ENCODE peak calls at places on chromosomes 7 and 10, in nine cellular contexts. One of them, this sample, is unnamed. For H3K4me1 and H3K36me3, the result is how much of the 10 kb centered on the place peaks cover.

GRCh38 chr10:13716161-13717071 is 129.7 kb downstream of the PRPF18 start:
- DNase-seq in gastrocnemius medialis: no peak
- DNase-seq in OCI-LY7: no peak
- DNase-seq in cardiac muscle cell: peak
- DNase-seq in adrenal gland: no peak
- DNase-seq in psoas muscle: no peak
- DNase-seq in astrocyte: peak
- DNase-seq in CD8-positive, alpha-beta T cell: no peak
- DNase-seq in uterus: no peak
- DNase-seq in this sample: no peak

GRCh38 chr7:131000389-131000788 is 266.4 kb upstream of the KLF14 start:
- DNase-seq in gastrocnemius medialis: no peak
- DNase-seq in OCI-LY7: no peak
- DNase-seq in cardiac muscle cell: no peak
- DNase-seq in adrenal gland: no peak
- DNase-seq in psoas muscle: no peak
- DNase-seq in astrocyte: no peak
- DNase-seq in CD8-positive, alpha-beta T cell: no peak
- DNase-seq in uterus: no peak
- DNase-seq in this sample: no peak

GRCh38 chr10:73586583-73586984 is 4.6 kb downstream of the USP54 start:
- DNase-seq in gastrocnemius medialis: peak
- DNase-seq in OCI-LY7: no peak
- DNase-seq in cardiac muscle cell: peak
- DNase-seq in adrenal gland: peak
- DNase-seq in psoas muscle: no peak
- DNase-seq in astrocyte: peak
- DNase-seq in CD8-positive, alpha-beta T cell: no peak
- DNase-seq in uterus: no peak
- DNase-seq in this sample: no peak

GRCh38 chr7:88455696-88456095 is 149.0 kb upstream of the STEAP4 start:
- DNase-seq in gastrocnemius medialis: no peak
- DNase-seq in OCI-LY7: no peak
- DNase-seq in cardiac muscle cell: no peak
- DNase-seq in adrenal gland: no peak
- DNase-seq in psoas muscle: no peak
- DNase-seq in astrocyte: no peak
- DNase-seq in CD8-positive, alpha-beta T cell: no peak
- DNase-seq in uterus: no peak
- DNase-seq in this sample: no peak

GRCh38 chr7:134174797-134175261 is 47.7 kb downstream of the LRGUK start:
- DNase-seq in gastrocnemius medialis: no peak
- DNase-seq in OCI-LY7: no peak
- DNase-seq in cardiac muscle cell: peak
- DNase-seq in adrenal gland: peak
- DNase-seq in psoas muscle: no peak
- DNase-seq in astrocyte: peak
- DNase-seq in CD8-positive, alpha-beta T cell: no peak
- DNase-seq in uterus: no peak
- DNase-seq in this sample: no peak

GRCh38 chr7:115749924-115750323 is 280.6 kb downstream of the TFEC start:
- DNase-seq in gastrocnemius medialis: no peak
- DNase-seq in OCI-LY7: no peak
- DNase-seq in cardiac muscle cell: peak
- DNase-seq in adrenal gland: no peak
- DNase-seq in psoas muscle: no peak
- DNase-seq in astrocyte: peak
- DNase-seq in CD8-positive, alpha-beta T cell: no peak
- DNase-seq in uterus: no peak
- DNase-seq in this sample: peak

GRCh38 chr7:22723642-22724041 is 3.4 kb upstream of the IL6 start:
- DNase-seq in gastrocnemius medialis: no peak
- DNase-seq in OCI-LY7: no peak
- DNase-seq in cardiac muscle cell: peak
- DNase-seq in adrenal gland: peak
- DNase-seq in psoas muscle: peak
- DNase-seq in astrocyte: no peak
- DNase-seq in CD8-positive, alpha-beta T cell: no peak
- DNase-seq in uterus: no peak
- DNase-seq in this sample: no peak

GRCh38 chr10:44978570-44979280 is at the start of gene DEPP1:
- DNase-seq in gastrocnemius medialis: peak
- DNase-seq in OCI-LY7: no peak
- DNase-seq in cardiac muscle cell: peak
- DNase-seq in adrenal gland: peak
- DNase-seq in psoas muscle: peak
- DNase-seq in astrocyte: peak
- DNase-seq in CD8-positive, alpha-beta T cell: no peak
- DNase-seq in uterus: peak
- DNase-seq in this sample: peak

GRCh38 chr10:20713420-20713819 is 183.7 kb downstream of the NEBL start:
- DNase-seq in gastrocnemius medialis: no peak
- DNase-seq in OCI-LY7: no peak
- DNase-seq in cardiac muscle cell: no peak
- DNase-seq in adrenal gland: no peak
- DNase-seq in psoas muscle: no peak
- DNase-seq in astrocyte: no peak
- DNase-seq in CD8-positive, alpha-beta T cell: no peak
- DNase-seq in uterus: no peak
- DNase-seq in this sample: no peak
- TF ChIP-seq CTCF in gastrocnemius medialis: no peak
- TF ChIP-seq CTCF in OCI-LY7: no peak
- TF ChIP-seq CTCF in cardiac muscle cell: no peak
- TF ChIP-seq CTCF in adrenal gland: no peak
- TF ChIP-seq CTCF in psoas muscle: no peak
- TF ChIP-seq CTCF in astrocyte: no peak
- TF ChIP-seq CTCF in CD8-positive, alpha-beta T cell: no peak
- TF ChIP-seq CTCF in uterus: no peak
- TF ChIP-seq CTCF in this sample: no peak

DNA sequence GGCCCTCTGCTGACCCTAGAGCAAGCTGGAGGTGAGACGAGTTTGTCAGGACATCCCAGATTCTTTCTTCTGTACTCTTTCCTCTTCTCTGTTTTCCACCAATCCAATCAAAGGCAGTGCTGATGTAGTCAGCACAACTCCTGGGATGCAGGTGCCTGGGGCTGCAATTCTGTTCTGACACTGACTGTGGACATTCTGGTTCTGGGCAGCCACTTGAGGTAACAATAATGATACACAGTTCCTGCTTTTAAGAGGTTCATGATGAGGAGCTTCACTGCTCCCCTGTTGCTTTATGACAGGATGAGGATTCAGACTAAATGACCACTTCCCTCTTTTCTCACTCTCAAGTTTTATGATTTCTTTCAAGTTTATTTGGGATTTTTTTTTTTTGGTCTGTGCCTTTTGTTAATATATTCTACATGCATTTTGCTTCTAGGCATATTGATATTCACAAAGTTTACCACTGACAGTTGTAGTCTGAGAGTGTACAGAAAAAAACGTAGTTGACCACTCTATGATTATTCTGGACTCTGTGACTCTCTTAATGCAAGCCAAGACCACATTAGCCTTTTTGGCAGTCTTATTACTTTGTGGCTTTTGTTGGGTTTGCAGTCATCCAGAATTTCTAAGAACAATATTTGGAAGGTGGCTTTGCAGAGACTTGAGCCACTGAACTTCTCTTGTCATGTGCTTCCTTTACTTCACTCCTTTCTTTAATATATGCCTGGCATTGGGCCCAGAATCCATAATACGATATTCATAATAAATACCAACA is 247.6 kb downstream of the AUTS2 start:
- DNase-seq in gastrocnemius medialis: no peak
- DNase-seq in OCI-LY7: peak
- DNase-seq in cardiac muscle cell: no peak
- DNase-seq in adrenal gland: no peak
- DNase-seq in psoas muscle: no peak
- DNase-seq in astrocyte: peak
- DNase-seq in CD8-positive, alpha-beta T cell: no peak
- DNase-seq in uterus: no peak
- DNase-seq in this sample: no peak
- H3K4me1 ChIP-seq in gastrocnemius medialis: under half
- H3K4me1 ChIP-seq in OCI-LY7: half or more
- H3K4me1 ChIP-seq in cardiac muscle cell: under half
- H3K4me1 ChIP-seq in adrenal gland: under half
- H3K4me1 ChIP-seq in psoas muscle: under half
- H3K4me1 ChIP-seq in astrocyte: under half
- H3K4me1 ChIP-seq in CD8-positive, alpha-beta T cell: under half
- H3K4me1 ChIP-seq in uterus: under half
- H3K4me1 ChIP-seq in this sample: under half

GRCh38 chr10:124029559-124029958 is 63.8 kb downstream of the CHST15 start:
- DNase-seq in gastrocnemius medialis: no peak
- DNase-seq in OCI-LY7: no peak
- DNase-seq in cardiac muscle cell: no peak
- DNase-seq in adrenal gland: no peak
- DNase-seq in psoas muscle: no peak
- DNase-seq in astrocyte: no peak
- DNase-seq in CD8-positive, alpha-beta T cell: no peak
- DNase-seq in uterus: no peak
- DNase-seq in this sample: no peak
- H3K36me3 ChIP-seq in gastrocnemius medialis: under half
- H3K36me3 ChIP-seq in OCI-LY7: under half
- H3K36me3 ChIP-seq in cardiac muscle cell: under half
- H3K36me3 ChIP-seq in adrenal gland: under half
- H3K36me3 ChIP-seq in psoas muscle: under half
- H3K36me3 ChIP-seq in astrocyte: under half
- H3K36me3 ChIP-seq in CD8-positive, alpha-beta T cell: under half
- H3K36me3 ChIP-seq in uterus: under half
- H3K36me3 ChIP-seq in this sample: under half

GRCh38 chr7:51660516-51660915 is 343.9 kb upstream of the COBL start:
- DNase-seq in gastrocnemius medialis: no peak
- DNase-seq in OCI-LY7: no peak
- DNase-seq in cardiac muscle cell: no peak
- DNase-seq in adrenal gland: no peak
- DNase-seq in psoas muscle: no peak
- DNase-seq in astrocyte: no peak
- DNase-seq in CD8-positive, alpha-beta T cell: no peak
- DNase-seq in uterus: no peak
- DNase-seq in this sample: no peak

GRCh38 chr7:51658684-51659083 is 342.1 kb upstream of the COBL start:
- DNase-seq in gastrocnemius medialis: no peak
- DNase-seq in OCI-LY7: no peak
- DNase-seq in cardiac muscle cell: no peak
- DNase-seq in adrenal gland: no peak
- DNase-seq in psoas muscle: no peak
- DNase-seq in astrocyte: no peak
- DNase-seq in CD8-positive, alpha-beta T cell: no peak
- DNase-seq in uterus: no peak
- DNase-seq in this sample: no peak
- TF ChIP-seq CTCF in gastrocnemius medialis: no peak
- TF ChIP-seq CTCF in OCI-LY7: no peak
- TF ChIP-seq CTCF in cardiac muscle cell: no peak
- TF ChIP-seq CTCF in adrenal gland: no peak
- TF ChIP-seq CTCF in psoas muscle: no peak
- TF ChIP-seq CTCF in astrocyte: no peak
- TF ChIP-seq CTCF in CD8-positive, alpha-beta T cell: no peak
- TF ChIP-seq CTCF in uterus: no peak
- TF ChIP-seq CTCF in this sample: no peak

This sample was measured in mucosa of descending colon.